ENCODE peak calls at places on chromosomes 6 and 20, in eight cellular contexts. I is fibroblast of lung, E is PC-3, N is gastrocnemius medialis, B is mesendoderm, F is hepatocyte, V is heart right ventricle, T is IMR-90. S is an unnamed sample. For H3K4me1, the result is how much of the 10 kb centered on the place peaks cover.

GRCh38 chr20:8331740-8332412 is 199.8 kb downstream of the PLCB1 start:
- DNase-seq in I (peak), E (peak), N (no peak), B (no peak), F (no peak), V (no peak), T (peak), S (no peak)

GRCh38 chr6:36599791-36600209 is 5.6 kb downstream of the SRSF3 start:
- DNase-seq in I (peak), E (no peak), N (peak), B (peak), F (peak), V (peak), T (peak), S (no peak)

GRCh38 chr6:28269492-28269891 is 2.5 kb downstream of the ZSCAN26 start:
- DNase-seq in I (peak), E (peak), N (no peak), B (peak), F (peak), V (no peak), T (peak), S (peak)

GRCh38 chr6:29995346-29995777 is 53.0 kb downstream of the HLA-A start:
- DNase-seq in I (peak), E (peak), N (no peak), B (no peak), F (no peak), V (no peak), T (peak), S (no peak)

GRCh38 chr6:35214869-35215664 is 1.3 kb downstream of the SCUBE3 start:
- DNase-seq in I (no peak), E (no peak), N (no peak), B (peak), F (peak), V (no peak), T (peak), S (no peak)

GRCh38 chr6:148447521-148448230 is 105.0 kb downstream of the SASH1 start:
- DNase-seq in I (no peak), E (no peak), N (no peak), B (no peak), F (no peak), V (no peak), T (no peak), S (no peak)

GRCh38 chr6:41373919-41374617 is 38.7 kb downstream of the NCR2 start:
- DNase-seq in I (no peak), E (no peak), N (no peak), B (peak), F (peak), V (no peak), T (no peak), S (no peak)

GRCh38 chr6:28142446-28142845 is 763 bp downstream of the ZKSCAN8 start:
- DNase-seq in I (peak), E (peak), N (no peak), B (no peak), F (no peak), V (no peak), T (peak), S (no peak)

GRCh38 chr6:127554435-127555006 is 22.5 kb upstream of the C6orf58 start:
- DNase-seq in I (peak), E (peak), N (no peak), B (peak), F (peak), V (no peak), T (peak), S (no peak)

GRCh38 chr6:104227502-104227901 is 632.2 kb downstream of the HACE1 start:
- DNase-seq in I (no peak), E (no peak), N (no peak), B (no peak), F (no peak), V (no peak), T (no peak), S (no peak)

GRCh38 chr20:63737690-63737939 is 1.2 kb downstream of the LIME1 start:
- DNase-seq in I (no peak), E (no peak), N (no peak), B (no peak), F (no peak), V (no peak), T (no peak), S (no peak)

GRCh38 chr6:128981716-128982115 is 98.8 kb downstream of the LAMA2 start:
- DNase-seq in I (no peak), E (peak), N (no peak), B (peak), F (no peak), V (no peak), T (no peak), S (no peak)

GRCh38 chr20:45346851-45347250 is 1.4 kb downstream of the SDC4 start:
- DNase-seq in I (no peak), E (peak), N (no peak), B (peak), F (no peak), V (no peak), T (no peak), S (no peak)
- H3K4me1 ChIP-seq in I (under half), E (half or more), N (half or more), B (under half), F (half or more), V (half or more), T (under half), S (half or more)

DNA sequence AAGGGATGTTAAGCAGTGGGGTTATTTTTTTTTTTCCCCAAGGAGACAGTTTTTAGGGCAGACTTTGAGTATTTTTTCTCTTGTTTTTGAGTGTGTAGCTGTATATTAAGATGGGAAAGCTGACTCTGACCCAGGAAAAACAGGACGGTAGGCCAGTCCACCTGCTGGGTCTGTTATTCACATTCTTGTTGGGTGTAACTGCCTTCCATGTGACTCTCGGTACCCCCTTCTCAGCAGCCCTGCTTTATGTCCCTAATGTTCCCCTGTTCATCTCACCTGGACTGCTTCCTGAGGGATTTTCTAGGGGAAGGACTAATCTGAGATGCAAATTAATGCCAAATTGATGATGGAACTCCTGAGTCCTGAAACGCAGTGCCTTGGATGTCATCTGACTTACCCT is 21.9 kb downstream of the FOXO3 start:
- DNase-seq in I (no peak), E (no peak), N (no peak), B (no peak), F (no peak), V (no peak), T (no peak), S (no peak)
- H3K4me1 ChIP-seq in I (half or more), E (under half), N (half or more), B (under half), F (half or more), V (half or more), T (half or more), S (under half)

DNA sequence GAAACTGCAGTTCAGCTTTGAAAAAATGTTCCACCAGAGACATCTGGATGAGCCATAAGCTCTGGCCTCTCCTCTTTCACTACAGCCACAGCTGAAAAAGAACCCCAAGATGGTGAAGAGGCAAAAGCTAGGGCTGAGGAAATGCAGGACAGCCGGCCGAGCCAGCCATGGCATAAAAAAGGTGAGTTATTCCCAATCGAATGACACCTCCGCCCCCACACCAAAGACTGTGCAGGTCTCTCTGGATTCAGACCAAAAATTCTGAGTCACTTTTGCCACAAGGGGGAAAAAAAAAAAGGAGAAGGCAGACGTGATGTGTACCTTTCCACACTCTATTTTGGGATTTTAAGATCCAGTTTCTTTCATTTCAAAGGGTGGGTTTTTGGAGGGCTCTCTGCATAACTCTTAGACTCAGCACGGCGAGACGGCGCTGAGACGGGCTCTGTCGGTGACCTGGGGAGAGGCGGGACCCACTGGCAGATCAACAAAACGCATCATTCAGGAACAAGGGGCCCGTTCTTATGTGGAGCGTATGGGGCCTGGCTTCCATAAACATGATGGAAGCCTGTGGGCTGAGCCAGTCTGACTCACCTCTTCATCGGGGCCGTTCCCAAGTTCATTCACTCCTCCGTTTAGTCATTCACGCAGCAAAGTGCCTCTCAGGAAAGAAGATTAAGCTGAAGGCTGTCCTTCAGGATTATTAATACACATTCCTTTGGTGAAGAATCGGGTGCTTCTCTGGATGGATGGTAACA is 54.8 kb downstream of the NFATC2 start:
- DNase-seq in I (peak), E (peak), N (no peak), B (no peak), F (peak), V (no peak), T (peak), S (peak)
- H3K4me1 ChIP-seq in I (under half), E (under half), N (under half), B (under half), F (under half), V (under half), T (under half), S (under half)

GRCh38 chr6:84358581-84358980 is 131.1 kb upstream of the CEP162 start:
- DNase-seq in I (no peak), E (no peak), N (no peak), B (no peak), F (no peak), V (no peak), T (no peak), S (no peak)
- H3K4me1 ChIP-seq in I (under half), E (under half), N (under half), B (under half), F (under half), V (under half), T (under half), S (under half)

DNA sequence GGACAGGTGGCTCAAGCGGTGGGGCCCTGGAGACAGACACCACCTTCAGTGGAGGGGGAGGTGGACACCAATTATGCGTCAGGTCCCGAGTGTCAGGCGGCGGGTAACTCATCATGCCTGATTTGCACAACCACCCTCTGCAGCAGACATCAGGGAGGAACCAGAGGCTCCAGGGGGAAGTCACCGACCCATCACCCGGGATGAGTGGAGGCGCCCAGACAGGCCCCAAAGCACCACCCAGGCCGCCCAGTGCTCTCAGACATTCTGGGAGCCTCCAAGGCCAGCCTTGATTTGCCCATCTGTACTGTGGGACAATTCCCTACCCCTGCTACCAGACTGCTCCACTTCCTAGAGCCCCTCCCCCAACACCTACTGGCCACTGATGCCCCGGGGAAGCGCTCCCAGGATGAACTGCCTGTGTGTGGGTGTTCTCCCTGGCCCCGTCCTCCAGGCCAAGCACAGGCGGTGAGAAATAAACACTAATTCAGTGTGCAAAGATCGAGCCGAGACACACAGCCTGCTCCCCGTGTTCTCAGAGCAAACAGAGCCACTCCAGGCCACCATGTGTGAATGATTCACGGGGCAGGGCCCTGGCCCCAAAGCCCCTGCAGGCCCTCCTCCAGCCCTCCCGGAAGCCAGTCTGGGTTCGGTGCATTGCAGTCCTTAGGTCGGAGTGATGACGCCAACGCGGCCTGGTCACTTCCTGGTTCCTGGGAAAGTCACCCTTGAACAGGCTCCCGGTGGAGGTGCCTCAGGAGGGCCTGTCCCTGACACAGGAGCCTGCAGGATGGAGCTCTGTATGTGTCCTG is 107.2 kb downstream of the ASXL1 start:
- DNase-seq in I (peak), E (no peak), N (no peak), B (no peak), F (peak), V (peak), T (peak), S (no peak)
- H3K4me1 ChIP-seq in I (under half), E (under half), N (under half), B (under half), F (half or more), V (half or more), T (under half), S (under half)

DNA sequence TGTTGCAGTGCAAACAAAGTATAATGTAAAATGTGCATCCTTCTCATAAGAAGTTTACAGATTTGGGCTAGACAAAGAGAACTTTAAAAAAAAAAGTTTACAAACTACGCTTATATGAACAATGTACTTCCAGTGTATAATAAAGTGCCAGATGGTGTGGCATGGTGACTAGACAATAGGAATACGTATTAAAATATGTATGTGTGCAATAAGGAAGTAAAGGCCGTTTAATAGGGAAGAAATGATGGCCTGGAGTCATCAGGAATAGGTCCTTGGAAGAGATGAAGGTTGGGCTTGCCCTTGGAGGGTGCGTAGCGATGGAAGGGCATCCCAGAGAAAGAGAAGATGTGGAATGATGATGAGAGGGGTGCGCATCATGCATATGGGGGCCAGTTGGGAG is 108.2 kb downstream of the SOBP start:
- DNase-seq in I (no peak), E (no peak), N (no peak), B (no peak), F (no peak), V (no peak), T (no peak), S (no peak)
- H3K4me1 ChIP-seq in I (under half), E (under half), N (under half), B (under half), F (under half), V (half or more), T (under half), S (under half)

DNA sequence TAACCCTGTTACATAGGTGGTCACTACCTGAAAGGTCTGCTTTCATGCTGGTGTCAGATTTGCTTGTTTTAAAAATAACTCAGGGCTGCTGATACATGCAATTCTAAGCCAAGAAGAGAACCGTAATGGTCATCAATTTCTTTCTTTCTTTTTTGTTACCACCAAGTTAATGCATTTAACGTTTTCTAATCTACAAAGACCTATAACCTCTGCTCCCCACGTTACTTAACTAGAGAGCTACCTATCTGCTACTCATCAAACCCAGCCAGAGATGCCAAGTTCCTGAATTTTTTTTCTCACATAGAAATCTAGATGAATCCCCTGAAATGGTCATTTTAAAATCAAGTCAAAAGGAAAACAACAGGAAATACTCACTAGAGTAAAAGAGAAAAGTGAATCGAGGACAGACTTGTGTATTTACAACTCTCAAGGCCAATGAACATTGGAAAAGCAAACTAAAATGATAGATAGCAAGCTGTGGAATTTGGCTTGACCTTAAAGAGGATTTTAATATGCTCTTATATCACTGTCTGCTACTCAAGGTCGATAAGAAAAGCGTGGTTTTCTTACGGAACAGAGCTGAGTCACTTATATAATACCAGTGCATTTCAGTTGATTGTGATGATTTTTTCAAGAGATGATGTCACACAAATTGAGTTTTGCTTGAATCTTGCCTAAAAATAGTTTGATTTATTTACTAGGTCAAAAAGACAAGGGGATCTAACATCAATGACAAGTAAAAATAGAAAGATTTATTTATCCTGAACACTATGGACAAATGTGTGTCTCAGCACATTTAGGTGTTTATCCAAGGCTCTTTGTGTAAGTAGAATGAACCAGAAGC is 67.9 kb downstream of the SGK1 start:
- DNase-seq in I (peak), E (no peak), N (no peak), B (no peak), F (peak), V (no peak), T (peak), S (no peak)
- H3K4me1 ChIP-seq in I (under half), E (under half), N (under half), B (under half), F (under half), V (under half), T (under half), S (under half)